ENCODE peak calls at places on chromosome 11, in nine cellular contexts. D, J, C, T, O, Y, E, H and N are unnamed samples.

GRCh38 chr11:31369348-31370329 is at the start of the genes DCDC1 and DNAJC24:
- DNase-seq in D (peak; percentile 84), J (peak; percentile 70), C (peak; percentile 88), T (peak; percentile 91), O (peak; percentile 89), Y (peak; percentile 96), E (peak; percentile 97), H (peak; percentile 93), N (peak; percentile 95)

GRCh38 chr11:60080523-60080922 is 7.9 kb upstream of the MS4A2 start:
- DNase-seq in D (no peak), J (no peak), C (no peak), T (no peak), O (no peak), Y (no peak), E (no peak), H (no peak), N (no peak)

GRCh38 chr11:67356867-67357561 is 3.7 kb upstream of the POLD4 start:
- DNase-seq in D (no peak), J (no peak), C (peak; percentile 88), T (peak; percentile 54), O (no peak), Y (peak; percentile 85), E (peak; percentile 87), H (peak; percentile 84), N (peak; percentile 80)

GRCh38 chr11:111941963-111942362 is 4.8 kb downstream of the DIXDC1 start:
- DNase-seq in D (peak; percentile 71), J (no peak), C (peak; percentile 77), T (no peak), O (peak; percentile 55), Y (no peak), E (no peak), H (no peak), N (no peak)

GRCh38 chr11:64341851-64342791 is 2.1 kb downstream of the CCDC88B start:
- DNase-seq in D (peak; percentile 88), J (peak; percentile 46), C (peak; percentile 100), T (peak; percentile 75), O (peak; percentile 91), Y (peak; percentile 97), E (peak; percentile 97), H (peak; percentile 94), N (peak; percentile 96)

GRCh38 chr11:7609015-7609414 is 64.3 kb downstream of the CYB5R2 start:
- DNase-seq in D (no peak), J (no peak), C (no peak), T (no peak), O (no peak), Y (no peak), E (no peak), H (no peak), N (peak; percentile 20)

GRCh38 chr11:75078233-75078632 is 18.4 kb downstream of the OR2AT4 start:
- DNase-seq in D (no peak), J (no peak), C (peak; percentile 73), T (no peak), O (no peak), Y (no peak), E (no peak), H (no peak), N (no peak)

GRCh38 chr11:60378359-60378758 is at the start of gene MS4A7:
- DNase-seq in D (no peak), J (no peak), C (no peak), T (no peak), O (peak; percentile 25), Y (no peak), E (peak; percentile 88), H (peak; percentile 72), N (peak; percentile 21)

GRCh38 chr11:73397468-73398131 is 21.4 kb downstream of the RELT start:
- DNase-seq in D (no peak), J (no peak), C (no peak), T (no peak), O (no peak), Y (no peak), E (peak; percentile 63), H (peak; percentile 58), N (no peak)

GRCh38 chr11:128399186-128399585 is 188.2 kb downstream of the ETS1 start:
- DNase-seq in D (no peak), J (no peak), C (peak; percentile 58), T (no peak), O (no peak), Y (no peak), E (no peak), H (no peak), N (no peak)

GRCh38 chr11:113195728-113196127 is 118.7 kb upstream of the TTC12 start:
- DNase-seq in D (no peak), J (no peak), C (no peak), T (no peak), O (no peak), Y (no peak), E (no peak), H (no peak), N (no peak)

GRCh38 chr11:110311783-110312578 is 15.6 kb upstream of the RDX start:
- DNase-seq in D (no peak), J (no peak), C (peak; percentile 81), T (no peak), O (no peak), Y (no peak), E (no peak), H (no peak), N (no peak)

GRCh38 chr11:18853086-18853720 is 61.6 kb upstream of the PTPN5 start:
- DNase-seq in D (no peak), J (no peak), C (no peak), T (no peak), O (no peak), Y (no peak), E (no peak), H (no peak), N (no peak)

GRCh38 chr11:579830-580601 is 3.7 kb downstream of the PHRF1 start:
- DNase-seq in D (no peak), J (no peak), C (peak; percentile 93), T (no peak), O (no peak), Y (no peak), E (no peak), H (no peak), N (peak; percentile 64)
- H3K27ac ChIP-seq in D (no peak overlapping the region), J (no peak overlapping the region), C (peak overlapping the region; percentile 23), T (no peak overlapping the region), O (no peak overlapping the region), Y (no peak overlapping the region), E (no peak overlapping the region), H (no peak overlapping the region), N (peak overlapping the region; percentile 13)

GRCh38 chr11:65430406-65431217 is 8.0 kb downstream of the NEAT1 start:
- DNase-seq in D (no peak), J (no peak), C (no peak), T (no peak), O (no peak), Y (no peak), E (no peak), H (peak; percentile 58), N (peak; percentile 22)
- H3K4me1 ChIP-seq in D (peaks cover 30% of the 10 kb centered on the region), J (peaks cover 31% of the 10 kb centered on the region), C (peaks cover 73% of the 10 kb centered on the region), T (peaks cover 76% of the 10 kb centered on the region), O (peaks cover 56% of the 10 kb centered on the region), Y (peaks cover 5% of the 10 kb centered on the region), E (peaks cover 95% of the 10 kb centered on the region), H (peaks cover 94% of the 10 kb centered on the region), N (peaks cover 76% of the 10 kb centered on the region)

DNA sequence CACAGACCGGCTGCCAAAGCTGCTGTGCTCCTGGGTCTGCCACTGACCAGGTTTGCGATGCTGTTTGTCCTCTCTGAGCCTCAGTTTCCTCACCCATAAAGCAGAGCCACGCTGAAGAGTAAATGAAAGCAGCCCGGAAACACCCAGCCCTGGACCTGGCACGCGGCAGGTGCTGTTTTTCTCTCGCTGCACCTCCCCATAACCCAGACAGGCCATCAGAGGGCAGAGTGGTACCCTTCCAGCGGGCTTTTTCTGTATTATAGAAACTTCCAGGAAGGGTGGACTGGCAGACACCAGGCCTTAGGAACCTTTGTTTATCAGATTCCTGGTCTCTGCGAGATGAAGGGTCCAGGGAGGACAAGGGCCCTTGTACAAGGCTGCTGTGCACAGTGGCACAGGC is 17.9 kb upstream of the FGF19 start:
- DNase-seq in D (no peak), J (no peak), C (peak; percentile 56), T (no peak), O (no peak), Y (no peak), E (no peak), H (no peak), N (peak; percentile 36)
- TF ChIP-seq CTCF in D (peak; percentile 53), J (no peak), C (peak; percentile 37), T (no peak), O (no peak), Y (no peak), E (no peak), H (no peak), N (peak; percentile 36)

GRCh38 chr11:93192163-93192562 is 5.6 kb downstream of the SLC36A4 start:
- DNase-seq in D (no peak), J (no peak), C (no peak), T (no peak), O (no peak), Y (no peak), E (no peak), H (no peak), N (no peak)
- H3K27ac ChIP-seq in D (no peak overlapping the region), J (no peak overlapping the region), C (no peak overlapping the region), T (no peak overlapping the region), O (no peak overlapping the region), Y (no peak overlapping the region), E (peak overlapping the region; percentile 37), H (no peak overlapping the region), N (no peak overlapping the region)

GRCh38 chr11:127225619-127226018 is 225.0 kb upstream of the KIRREL3 start:
- DNase-seq in D (no peak), J (no peak), C (no peak), T (no peak), O (no peak), Y (no peak), E (no peak), H (no peak), N (no peak)

GRCh38 chr11:127219704-127220103 is 219.1 kb upstream of the KIRREL3 start:
- DNase-seq in D (no peak), J (no peak), C (no peak), T (no peak), O (no peak), Y (no peak), E (no peak), H (no peak), N (no peak)

GRCh38 chr11:127224276-127224675 is 223.7 kb upstream of the KIRREL3 start:
- DNase-seq in D (no peak), J (no peak), C (no peak), T (no peak), O (no peak), Y (no peak), E (no peak), H (no peak), N (no peak)

GRCh38 chr11:127223633-127224032 is 223.1 kb upstream of the KIRREL3 start:
- DNase-seq in D (no peak), J (no peak), C (no peak), T (no peak), O (no peak), Y (no peak), E (no peak), H (no peak), N (no peak)

DNA sequence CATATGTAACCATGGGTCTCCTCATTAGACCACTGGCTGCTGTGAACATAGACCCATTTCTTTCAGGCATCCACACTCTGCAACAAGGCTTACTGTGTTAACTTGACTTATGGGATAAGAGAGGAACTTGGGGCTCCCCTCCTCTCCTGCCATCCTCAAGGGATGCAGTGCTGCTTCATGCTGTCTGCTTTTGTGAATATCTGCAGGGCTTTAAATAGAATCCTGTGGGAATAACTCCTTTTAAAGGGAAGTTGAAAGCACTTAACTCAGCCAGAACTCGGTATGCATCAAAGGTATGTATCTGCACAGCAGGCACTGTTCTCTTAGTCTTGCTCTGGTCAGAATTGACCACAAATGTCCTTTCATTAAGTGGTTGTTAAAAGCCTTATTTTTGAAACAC is 222.5 kb upstream of the KIRREL3 start:
- DNase-seq in D (no peak), J (no peak), C (no peak), T (no peak), O (no peak), Y (no peak), E (no peak), H (no peak), N (no peak)
- H3K4me1 ChIP-seq in D (no peaks in the 10 kb centered on the region), J (no peaks in the 10 kb centered on the region), C (no peaks in the 10 kb centered on the region), T (no peaks in the 10 kb centered on the region), O (no peaks in the 10 kb centered on the region), Y (no peaks in the 10 kb centered on the region), E (no peaks in the 10 kb centered on the region), H (no peaks in the 10 kb centered on the region), N (no peaks in the 10 kb centered on the region)